ENCODE peak calls at places on chromosomes 16 and 17, in four cellular contexts. Q is naive thymus-derived CD4-positive, alpha-beta T cell; P is GM12878; J is astrocyte of the spinal cord. F is an unnamed sample.
A peak's percentile ranks its signal among the peaks of the same experiment; 100 is the strongest.

GRCh38 chr17:73261952-73262675 is 434 bp upstream of the CPSF4L start:
- DNase-seq in Q (no peak), P (no peak), J (no peak), F (no peak)

GRCh38 chr17:57956311-57957119 is 1.3 kb upstream of the CUEDC1 start:
- DNase-seq in Q (peak; percentile 54), P (peak; percentile 62), J (no peak), F (no peak)

GRCh38 chr17:37107406-37108083 is 158.8 kb downstream of the AATF start:
- DNase-seq in Q (no peak), P (no peak), J (peak; percentile 50), F (no peak)

GRCh38 chr17:16991349-16992009 is 19.6 kb upstream of the TNFRSF13B start:
- DNase-seq in Q (peak; percentile 65), P (no peak), J (peak; percentile 48), F (peak; percentile 33)

GRCh38 chr16:67562918-67563707 is 787 bp downstream of the CTCF start:
- DNase-seq in Q (peak; percentile 64), P (no peak), J (peak; percentile 51), F (peak; percentile 66)

GRCh38 chr16:86952769-86953168 is 364.4 kb downstream of the C16orf95 start:
- DNase-seq in Q (no peak), P (no peak), J (peak; percentile 44), F (no peak)

GRCh38 chr17:35918665-35919064 is 11.9 kb downstream of the RDM1 start:
- DNase-seq in Q (no peak), P (no peak), J (no peak), F (peak; percentile 57)

GRCh38 chr17:61017317-61018001 is 339.8 kb downstream of the BCAS3 start:
- DNase-seq in Q (no peak), P (no peak), J (no peak), F (no peak)

GRCh38 chr16:57029161-57030160 is 40.1 kb downstream of the NLRC5 start:
- DNase-seq in Q (no peak), P (no peak), J (peak; percentile 79), F (no peak)

GRCh38 chr17:59311051-59311468 is 20.4 kb upstream of the YPEL2 start:
- DNase-seq in Q (peak; percentile 47), P (peak; percentile 28), J (peak; percentile 42), F (peak; percentile 79)

GRCh38 chr17:50055426-50056216 is at the start of gene ITGA3:
- DNase-seq in Q (peak; percentile 65), P (no peak), J (peak; percentile 93), F (peak; percentile 80)

GRCh38 chr17:40025991-40026815 is 11.0 kb downstream of the CSF3 start:
- DNase-seq in Q (peak; percentile 45), P (no peak), J (peak; percentile 54), F (peak; percentile 71)

GRCh38 chr16:49453983-49454382 is 80.4 kb downstream of the C16orf78 start:
- DNase-seq in Q (no peak), P (no peak), J (no peak), F (no peak)

GRCh38 chr16:81688182-81688581 is 90.9 kb upstream of the PLCG2 start:
- DNase-seq in Q (no peak), P (no peak), J (no peak), F (no peak)

GRCh38 chr17:69275751-69276150 is 47.1 kb upstream of the ABCA10 start:
- DNase-seq in Q (no peak), P (no peak), J (no peak), F (no peak)

GRCh38 chr17:51119415-51120356 is 982 bp downstream of the SPAG9 start:
- DNase-seq in Q (peak; percentile 45), P (no peak), J (peak; percentile 50), F (peak; percentile 65)

GRCh38 chr17:42918902-42919521 is 18.4 kb downstream of the G6PC1 start:
- DNase-seq in Q (no peak), P (no peak), J (no peak), F (no peak)

GRCh38 chr17:8016632-8017424 is 14.4 kb downstream of the GUCY2D start:
- DNase-seq in Q (peak; percentile 39), P (no peak), J (peak; percentile 15), F (peak; percentile 12)

GRCh38 chr17:12180644-12181261 is 160.1 kb downstream of the MAP2K4 start:
- DNase-seq in Q (no peak), P (peak; percentile 0), J (peak; percentile 63), F (peak; percentile 35)

GRCh38 chr17:41455236-41455635 is 11.9 kb downstream of the KRT32 start:
- DNase-seq in Q (no peak), P (no peak), J (no peak), F (no peak)

GRCh38 chr16:79821911-79822310 is 221.4 kb upstream of the MAF start:
- DNase-seq in Q (no peak), P (no peak), J (no peak), F (no peak)

GRCh38 chr16:67115649-67116048 is 5.9 kb downstream of the PHAF1 start:
- DNase-seq in Q (no peak), P (no peak), J (peak; percentile 84), F (no peak)

GRCh38 chr16:85526132-85526731 is 86.9 kb upstream of the GSE1 start:
- DNase-seq in Q (no peak), P (no peak), J (no peak), F (no peak)

GRCh38 chr16:81946206-81946605 is 65.1 kb downstream of the SDR42E1 start:
- DNase-seq in Q (no peak), P (no peak), J (peak; percentile 37), F (no peak)

GRCh38 chr16:86798247-86799041 is 220.1 kb downstream of the FOXL1 start:
- DNase-seq in Q (no peak), P (no peak), J (peak; percentile 14), F (peak; percentile 56)

GRCh38 chr17:17971431-17972125 is 622 bp downstream of the TOM1L2 start:
- DNase-seq in Q (peak; percentile 47), P (no peak), J (no peak), F (peak; percentile 21)

GRCh38 chr16:23113185-23113584 is 36.1 kb downstream of the USP31 start:
- DNase-seq in Q (no peak), P (no peak), J (no peak), F (no peak)

GRCh38 chr16:80938035-80938927 is 68.4 kb downstream of the CMC2 start:
- DNase-seq in Q (no peak), P (no peak), J (peak; percentile 98), F (peak; percentile 98)

F was measured in endothelial cell of umbilical vein.